ENCODE peak calls at places on chromosomes 4 and X, in six cellular contexts. E is substantia nigra; G is cardiac muscle cell; Q is activated CD4-positive, alpha-beta T cell treated with anti-CD3 and anti-CD28 coated beads, Interleukin-2, amount 50 U/mL, for 48 hours; K is LNCaP clone FGC; J is posterior cingulate gyrus. V is an unnamed sample.

GRCh38 chr4:168604496-168605373 is 107.9 kb downstream of the PALLD start:
- DNase-seq in E (no peak), G (no peak), Q (no peak), K (no peak), J (no peak), V (no peak)

GRCh38 chr4:57073559-57073958 is 36.6 kb downstream of the IGFBP7 start:
- DNase-seq in E (no peak), G (no peak), Q (no peak), K (no peak), J (no peak), V (no peak)

GRCh38 chrX:112818114-112819012 is 22.3 kb downstream of the AMOT start:
- DNase-seq in E (no peak), G (no peak), Q (no peak), K (no peak), J (no peak), V (no peak)

GRCh38 chrX:54178100-54178940 is 4.7 kb downstream of the FAM120C start:
- DNase-seq in E (no peak), G (no peak), Q (no peak), K (no peak), J (no peak), V (no peak)

GRCh38 chrX:71181558-71181909 is 36.9 kb downstream of the NLGN3 start:
- DNase-seq in E (no peak), G (peak), Q (peak), K (no peak), J (no peak), V (peak)

GRCh38 chr4:24527371-24527770 is 57.0 kb downstream of the DHX15 start:
- DNase-seq in E (no peak), G (no peak), Q (no peak), K (no peak), J (no peak), V (no peak)

GRCh38 chr4:86036729-86037128 is 323.1 kb downstream of the MAPK10 start:
- DNase-seq in E (no peak), G (no peak), Q (no peak), K (no peak), J (no peak), V (no peak)

GRCh38 chr4:20422398-20422797 is 170.7 kb downstream of the SLIT2 start:
- DNase-seq in E (no peak), G (peak), Q (peak), K (peak), J (no peak), V (no peak)

GRCh38 chr4:123977623-123978022 is 581.0 kb downstream of the SPRY1 start:
- DNase-seq in E (no peak), G (no peak), Q (no peak), K (no peak), J (no peak), V (no peak)

GRCh38 chr4:87947381-87948160 is 27.9 kb upstream of the SPP1 start:
- DNase-seq in E (no peak), G (no peak), Q (no peak), K (no peak), J (no peak), V (no peak)

GRCh38 chrX:3550160-3550765 is 163.2 kb downstream of the PRKX start:
- DNase-seq in E (no peak), G (no peak), Q (no peak), K (no peak), J (no peak), V (no peak)

GRCh38 chr4:87410157-87410556 is 12.2 kb upstream of the NUDT9 start:
- DNase-seq in E (no peak), G (no peak), Q (no peak), K (peak), J (no peak), V (no peak)

GRCh38 chrX:129593137-129593536 is 53.1 kb downstream of the OCRL start:
- DNase-seq in E (no peak), G (no peak), Q (no peak), K (no peak), J (no peak), V (no peak)

GRCh38 chr4:100984901-100985300 is 362.4 kb downstream of the PPP3CA start:
- DNase-seq in E (no peak), G (no peak), Q (no peak), K (no peak), J (no peak), V (no peak)

GRCh38 chrX:154761977-154762528 is 611 bp upstream of the DKC1 start:
- DNase-seq in E (no peak), G (no peak), Q (no peak), K (peak), J (no peak), V (no peak)

GRCh38 chrX:123504047-123504446 is 228.8 kb downstream of the THOC2 start:
- DNase-seq in E (no peak), G (no peak), Q (no peak), K (no peak), J (no peak), V (no peak)

GRCh38 chrX:154024271-154024670 is 4.6 kb upstream of the IRAK1 start:
- DNase-seq in E (no peak), G (no peak), Q (no peak), K (no peak), J (no peak), V (no peak)

GRCh38 chrX:131617182-131617581 is 73.3 kb downstream of the OR13H1 start:
- DNase-seq in E (no peak), G (no peak), Q (no peak), K (no peak), J (no peak), V (no peak)

GRCh38 chr4:125639182-125639621 is 324.4 kb downstream of the FAT4 start:
- DNase-seq in E (no peak), G (peak), Q (no peak), K (no peak), J (no peak), V (no peak)

GRCh38 chr4:90996813-90997212 is 869.6 kb downstream of the CCSER1 start:
- DNase-seq in E (no peak), G (no peak), Q (no peak), K (no peak), J (no peak), V (no peak)

GRCh38 chr4:174561556-174561955 is 39.3 kb upstream of the HPGD start:
- DNase-seq in E (no peak), G (no peak), Q (no peak), K (no peak), J (no peak), V (no peak)

GRCh38 chr4:152415980-152416379 is 119.9 kb downstream of the FBXW7 start:
- DNase-seq in E (no peak), G (no peak), Q (no peak), K (no peak), J (no peak), V (no peak)

GRCh38 chrX:40176256-40176978 is 78.7 kb upstream of the BCOR start:
- DNase-seq in E (no peak), G (peak), Q (peak), K (no peak), J (no peak), V (peak)

GRCh38 chr4:138310991-138311390 is 68.8 kb upstream of the SLC7A11 start:
- DNase-seq in E (no peak), G (no peak), Q (no peak), K (no peak), J (no peak), V (no peak)

GRCh38 chrX:302975-303374 is 15.6 kb downstream of the GTPBP6 start:
- DNase-seq in E (no peak), G (no peak), Q (no peak), K (no peak), J (peak), V (no peak)

GRCh38 chr4:38510201-38510600 is 153.8 kb upstream of the KLF3 start:
- DNase-seq in E (no peak), G (no peak), Q (no peak), K (no peak), J (no peak), V (no peak)

GRCh38 chr4:101790521-101791188 is at the start of gene BANK1:
- DNase-seq in E (no peak), G (peak), Q (peak), K (no peak), J (no peak), V (peak)

GRCh38 chr4:138919094-138919936 is 96.3 kb upstream of the NOCT start:
- DNase-seq in E (peak), G (peak), Q (peak), K (peak), J (peak), V (no peak)

GRCh38 chr4:53023640-53024299 is 161.7 kb downstream of the RASL11B start:
- DNase-seq in E (no peak), G (no peak), Q (no peak), K (no peak), J (no peak), V (no peak)

GRCh38 chr4:128159967-128160366 is 98.9 kb downstream of the LARP1B start:
- DNase-seq in E (no peak), G (no peak), Q (no peak), K (peak), J (no peak), V (no peak)

V was measured in activated effector memory CD4-positive, alpha-beta T cell treated with Interleukin-2 at 50 U/mL for 16 hours.